ENCODE peak calls at places on chromosomes 5 and 9, in four cellular contexts. One of them, this sample, is unnamed.

GRCh38 chr9:108552459-108553040 is 303.2 kb downstream of the ACTL7B start:
- DNase-seq in psoas muscle: no peak
- DNase-seq in brain microvascular endothelial cell: no peak
- DNase-seq in H1: no peak
- DNase-seq in this sample: no peak

GRCh38 chr9:18891946-18892670 is 140.9 kb downstream of the SAXO1 start:
- DNase-seq in psoas muscle: no peak
- DNase-seq in brain microvascular endothelial cell: no peak
- DNase-seq in H1: no peak
- DNase-seq in this sample: no peak

GRCh38 chr5:160175438-160176218 is 53.7 kb upstream of the FABP6 start:
- DNase-seq in psoas muscle: peak; percentile 62
- DNase-seq in brain microvascular endothelial cell: no peak
- DNase-seq in H1: no peak
- DNase-seq in this sample: peak; percentile 82

GRCh38 chr5:147763791-147764525 is 18.6 kb downstream of the JAKMIP2 start:
- DNase-seq in psoas muscle: no peak
- DNase-seq in brain microvascular endothelial cell: peak; percentile 15
- DNase-seq in H1: no peak
- DNase-seq in this sample: no peak

GRCh38 chr5:73311291-73312110 is 137.1 kb downstream of the FOXD1 start:
- DNase-seq in psoas muscle: peak; percentile 71
- DNase-seq in brain microvascular endothelial cell: peak; percentile 90
- DNase-seq in H1: no peak
- DNase-seq in this sample: peak; percentile 93

GRCh38 chr9:133226219-133227171 is 17.4 kb upstream of the OBP2B start:
- DNase-seq in psoas muscle: no peak
- DNase-seq in brain microvascular endothelial cell: no peak
- DNase-seq in H1: no peak
- DNase-seq in this sample: peak; percentile 77

GRCh38 chr9:134267305-134268265 is 58.7 kb upstream of the RXRA start:
- DNase-seq in psoas muscle: no peak
- DNase-seq in brain microvascular endothelial cell: no peak
- DNase-seq in H1: no peak
- DNase-seq in this sample: no peak

GRCh38 chr5:126965061-126965475 is 65.3 kb downstream of the MARCHF3 start:
- DNase-seq in psoas muscle: no peak
- DNase-seq in brain microvascular endothelial cell: peak; percentile 82
- DNase-seq in H1: no peak
- DNase-seq in this sample: no peak

GRCh38 chr5:112202694-112203093 is 216.4 kb downstream of the EPB41L4A start:
- DNase-seq in psoas muscle: no peak
- DNase-seq in brain microvascular endothelial cell: no peak
- DNase-seq in H1: no peak
- DNase-seq in this sample: no peak

GRCh38 chr5:88996366-88996765 is 113.4 kb upstream of the MEF2C start:
- DNase-seq in psoas muscle: no peak
- DNase-seq in brain microvascular endothelial cell: no peak
- DNase-seq in H1: no peak
- DNase-seq in this sample: no peak

GRCh38 chr5:1227669-1228068 is 2.5 kb downstream of the SLC6A18 start:
- DNase-seq in psoas muscle: peak; percentile 67
- DNase-seq in brain microvascular endothelial cell: no peak
- DNase-seq in H1: no peak
- DNase-seq in this sample: no peak
- H3K27ac ChIP-seq in psoas muscle: no peak overlapping the region
- H3K27ac ChIP-seq in brain microvascular endothelial cell: no peak overlapping the region
- H3K27ac ChIP-seq in H1: no peak overlapping the region
- H3K27ac ChIP-seq in this sample: no peak overlapping the region

DNA sequence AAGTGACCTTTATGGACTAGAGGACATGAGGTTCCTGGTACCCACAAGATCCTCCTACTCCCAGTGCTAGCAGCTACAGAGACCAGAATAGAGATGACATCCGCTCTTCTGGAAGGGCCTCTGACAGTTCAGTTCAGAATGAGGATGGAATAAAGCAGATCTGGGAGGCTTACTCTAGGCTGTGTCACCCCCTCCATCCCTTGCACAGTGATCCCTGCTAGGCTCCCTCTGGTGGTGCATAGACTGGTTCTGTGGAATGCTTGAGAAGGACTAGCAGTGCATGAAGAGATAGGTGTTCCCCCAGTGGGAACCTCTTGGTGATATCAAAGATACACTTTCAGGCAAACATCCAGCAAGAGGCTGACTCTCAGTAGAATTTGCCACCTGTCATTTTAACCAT is 83.0 kb downstream of the NPR3 start:
- DNase-seq in psoas muscle: no peak
- DNase-seq in brain microvascular endothelial cell: peak; percentile 44
- DNase-seq in H1: no peak
- DNase-seq in this sample: peak; percentile 65
- TF ChIP-seq CTCF in psoas muscle: no peak
- TF ChIP-seq CTCF in brain microvascular endothelial cell: peak; percentile 83
- TF ChIP-seq CTCF in H1: peak; percentile 36
- TF ChIP-seq CTCF in this sample: peak; percentile 55

GRCh38 chr9:127051881-127052595 is 70.4 kb downstream of the ANGPTL2 start:
- DNase-seq in psoas muscle: no peak
- DNase-seq in brain microvascular endothelial cell: no peak
- DNase-seq in H1: no peak
- DNase-seq in this sample: no peak
- H3K36me3 ChIP-seq in psoas muscle: no peaks in the 10 kb centered on the region
- H3K36me3 ChIP-seq in brain microvascular endothelial cell: no peaks in the 10 kb centered on the region
- H3K36me3 ChIP-seq in H1: no peaks in the 10 kb centered on the region
- H3K36me3 ChIP-seq in this sample: no peaks in the 10 kb centered on the region

DNA sequence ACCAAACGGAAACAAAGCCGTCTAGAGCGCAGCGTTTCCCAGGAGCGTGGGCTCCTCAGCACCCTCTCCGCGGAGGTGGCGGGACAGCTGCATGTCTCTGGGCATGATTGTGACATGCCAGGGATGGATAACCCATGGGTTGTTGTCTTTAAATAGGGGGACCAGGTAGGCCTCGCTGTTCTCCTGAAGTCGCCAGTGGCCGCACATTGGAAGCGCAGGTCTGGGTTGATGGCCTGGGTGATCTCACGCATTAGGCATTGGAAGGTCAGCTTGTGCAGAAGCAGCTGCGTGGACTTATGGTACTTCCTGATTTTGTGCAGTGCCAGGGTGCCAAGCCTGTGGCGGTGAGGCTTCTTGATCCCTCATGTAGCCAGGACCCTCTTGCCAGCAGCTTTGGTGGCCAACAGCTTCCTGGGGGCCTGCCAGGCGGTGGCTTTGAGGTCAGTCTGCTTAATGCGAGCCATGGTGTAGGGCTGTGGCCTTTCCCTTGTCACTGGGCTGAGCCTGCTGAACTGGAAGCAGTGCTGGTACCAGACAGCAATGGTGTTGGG is 6.3 kb upstream of the TAF11L3 start:
- DNase-seq in psoas muscle: no peak
- DNase-seq in brain microvascular endothelial cell: no peak
- DNase-seq in H1: no peak
- DNase-seq in this sample: no peak
- H3K27ac ChIP-seq in psoas muscle: no peak overlapping the region
- H3K27ac ChIP-seq in brain microvascular endothelial cell: no peak overlapping the region
- H3K27ac ChIP-seq in H1: no peak overlapping the region
- H3K27ac ChIP-seq in this sample: no peak overlapping the region

This sample was measured in osteoblast.